ENCODE peak calls at places on chromosome 7, in seven cellular contexts. Q is fibroblast of mammary gland, M is upper lobe of right lung, F is H9, C is heart right ventricle, L is GM20000, E is sigmoid colon. R is an unnamed sample.

GRCh38 chr7:87398441-87398840 is 53.0 kb downstream of the CROT start:
- DNase-seq in Q (peak; percentile 69), M (no peak), F (no peak), C (no peak), L (no peak), E (no peak), R (no peak)

GRCh38 chr7:84412161-84412969 is 217.8 kb upstream of the SEMA3A start:
- DNase-seq in Q (peak; percentile 97), M (no peak), F (no peak), C (no peak), L (no peak), E (no peak), R (no peak)

GRCh38 chr7:47253650-47254080 is 328.2 kb downstream of the TNS3 start:
- DNase-seq in Q (peak; percentile 78), M (no peak), F (peak; percentile 51), C (peak; percentile 18), L (peak; percentile 41), E (peak; percentile 78), R (no peak)

GRCh38 chr7:26937956-26938623 is 73.7 kb upstream of the SKAP2 start:
- DNase-seq in Q (peak; percentile 44), M (no peak), F (no peak), C (no peak), L (no peak), E (no peak), R (no peak)

GRCh38 chr7:17802056-17802455 is 138.2 kb downstream of the SNX13 start:
- DNase-seq in Q (peak; percentile 55), M (no peak), F (no peak), C (no peak), L (no peak), E (no peak), R (no peak)

GRCh38 chr7:23239253-23239652 is 7.3 kb upstream of the GPNMB start:
- DNase-seq in Q (no peak), M (no peak), F (no peak), C (no peak), L (no peak), E (no peak), R (no peak)

GRCh38 chr7:141243368-141243767 is 169.5 kb downstream of the TMEM178B start:
- DNase-seq in Q (no peak), M (no peak), F (no peak), C (no peak), L (no peak), E (no peak), R (no peak)

GRCh38 chr7:91826377-91826776 is 54.1 kb downstream of the MTERF1 start:
- DNase-seq in Q (peak; percentile 41), M (no peak), F (no peak), C (no peak), L (no peak), E (no peak), R (no peak)

GRCh38 chr7:116465125-116465524 is 34.4 kb upstream of the CAV2 start:
- DNase-seq in Q (no peak), M (no peak), F (no peak), C (no peak), L (no peak), E (no peak), R (no peak)

GRCh38 chr7:99949645-99950228 is 20.3 kb upstream of the GJC3 start:
- DNase-seq in Q (peak; percentile 28), M (no peak), F (no peak), C (no peak), L (no peak), E (no peak), R (no peak)

GRCh38 chr7:129855234-129855673 is 97.5 kb downstream of the UBE2H start:
- DNase-seq in Q (peak; percentile 98), M (no peak), F (no peak), C (no peak), L (no peak), E (no peak), R (no peak)
- TF ChIP-seq CTCF in Q (no peak), M (no peak), F (no peak), C (no peak), L (no peak), E (no peak), R (no peak)

DNA sequence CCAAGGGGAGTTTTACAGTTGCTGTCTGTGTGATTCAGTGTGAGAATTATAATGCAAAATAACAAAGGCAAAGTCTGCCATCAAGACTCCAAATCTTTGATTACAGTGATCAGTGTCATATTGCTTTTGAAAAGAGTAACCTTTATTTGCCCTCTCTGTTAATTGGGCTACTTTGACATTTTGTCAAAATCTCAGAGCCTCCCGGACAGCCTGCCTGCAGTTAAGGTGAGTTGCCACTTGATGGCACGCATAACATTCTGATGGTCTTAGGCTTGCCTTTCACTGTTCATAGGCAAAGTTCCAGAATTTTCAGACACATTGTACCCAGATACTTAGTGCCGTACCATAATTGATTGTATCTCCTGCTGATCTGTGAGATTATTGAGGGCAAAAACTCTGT is 253.5 kb downstream of the ABCA13 start:
- DNase-seq in Q (peak; percentile 5), M (no peak), F (no peak), C (no peak), L (no peak), E (no peak), R (no peak)
- TF ChIP-seq CTCF in Q (no peak), M (peak; percentile 31), F (peak; percentile 82), C (peak; percentile 45), L (no peak), E (no peak), R (peak; percentile 48)

GRCh38 chr7:151631149-151631967 is 111.7 kb upstream of the RHEB start:
- DNase-seq in Q (no peak), M (no peak), F (peak; percentile 46), C (no peak), L (no peak), E (peak; percentile 73), R (no peak)
- TF ChIP-seq CTCF in Q (peak; percentile 15), M (no peak), F (no peak), C (peak; percentile 4), L (no peak), E (no peak), R (peak; percentile 49)

DNA sequence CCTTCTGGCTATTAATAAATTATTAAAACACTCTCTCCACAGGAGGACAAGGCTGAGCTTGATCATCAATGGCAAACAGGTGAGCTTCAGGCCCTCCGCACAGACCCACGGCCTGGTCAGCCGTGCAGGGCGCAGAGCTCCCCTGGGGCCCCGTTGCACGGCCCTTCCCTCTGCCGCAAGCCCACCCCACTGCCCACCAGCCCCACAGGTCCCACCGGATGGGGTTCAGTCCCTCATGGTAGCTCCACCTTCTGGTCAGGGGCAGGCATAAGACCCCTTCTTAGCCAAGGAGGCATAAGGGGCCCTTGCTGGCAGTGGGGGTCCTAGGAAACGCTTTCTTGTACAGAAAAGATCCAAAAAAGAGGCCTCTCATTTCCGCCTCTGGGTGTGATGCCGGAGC is 84.6 kb downstream of the MAD1L1 start:
- DNase-seq in Q (no peak), M (no peak), F (no peak), C (no peak), L (no peak), E (no peak), R (no peak)
- TF ChIP-seq CTCF in Q (no peak), M (no peak), F (peak; percentile 43), C (no peak), L (no peak), E (no peak), R (peak; percentile 53)

DNA sequence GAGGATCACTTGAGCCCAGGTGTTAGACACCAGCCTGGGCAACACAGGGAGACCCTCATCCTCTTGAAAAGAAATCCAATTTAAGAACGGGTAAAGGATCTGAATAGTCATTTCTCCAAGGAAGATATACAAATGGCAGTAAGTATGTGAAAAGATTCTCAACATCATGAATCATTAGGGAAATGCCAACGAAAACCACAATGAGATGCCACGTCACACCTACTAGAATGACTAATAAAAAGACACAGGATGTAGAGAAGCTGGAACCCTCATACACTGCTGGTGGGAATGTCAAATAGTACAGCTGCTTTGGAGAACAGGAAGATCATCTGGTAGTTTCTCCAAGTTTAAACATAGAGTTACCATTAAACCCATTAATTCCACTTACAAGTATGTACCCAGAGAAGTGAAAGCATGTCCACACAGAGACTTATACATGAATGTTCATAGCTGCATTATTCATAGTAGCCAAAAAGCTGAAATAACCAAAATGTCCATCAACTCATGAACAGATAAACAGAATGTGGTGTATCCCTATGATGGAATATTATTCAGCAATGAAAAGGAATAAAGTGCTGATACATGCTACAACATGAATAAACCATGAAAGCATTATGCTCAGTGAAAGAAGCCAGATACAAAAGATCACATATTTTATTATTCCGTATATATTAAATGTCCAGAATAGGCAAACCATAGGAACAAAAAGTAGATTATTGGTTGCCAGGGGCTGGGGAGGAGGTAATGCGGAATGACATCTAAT is 13.1 kb upstream of the ZMIZ2 start:
- DNase-seq in Q (peak; percentile 99), M (no peak), F (no peak), C (no peak), L (no peak), E (no peak), R (no peak)
- TF ChIP-seq CTCF in Q (peak; percentile 9), M (no peak), F (no peak), C (no peak), L (no peak), E (no peak), R (peak; percentile 24)

GRCh38 chr7:74584160-74584954 is 73.2 kb upstream of the GTF2I start:
- DNase-seq in Q (no peak), M (no peak), F (no peak), C (no peak), L (no peak), E (no peak), R (no peak)
- TF ChIP-seq CTCF in Q (no peak), M (no peak), F (no peak), C (no peak), L (no peak), E (no peak), R (no peak)